ENCODE peak calls at places on chromosomes 6 and 20, in five cellular contexts. D, J, U, S and A are unnamed samples.

GRCh38 chr6:167532410-167533294 is 207.8 kb downstream of the TTLL2 start:
- DNase-seq in D (no peak), J (no peak), U (no peak), S (no peak), A (no peak)

GRCh38 chr20:37526839-37527637 is 638 bp downstream of the BLCAP start:
- DNase-seq in D (peak), J (peak), U (peak), S (no peak), A (peak)

GRCh38 chr20:62936996-62937352 is 973 bp upstream of the GID8 start:
- DNase-seq in D (no peak), J (no peak), U (no peak), S (no peak), A (no peak)

GRCh38 chr20:19519461-19519860 is 238.6 kb upstream of the RIN2 start:
- DNase-seq in D (no peak), J (no peak), U (no peak), S (no peak), A (no peak)

GRCh38 chr6:12504325-12504966 is 212.1 kb upstream of the PHACTR1 start:
- DNase-seq in D (peak), J (no peak), U (no peak), S (no peak), A (peak)

GRCh38 chr6:163212123-163212522 is 202.4 kb upstream of the QKI start:
- DNase-seq in D (no peak), J (no peak), U (no peak), S (no peak), A (no peak)

GRCh38 chr6:10453596-10453995 is 38.7 kb upstream of the TFAP2A start:
- DNase-seq in D (no peak), J (no peak), U (no peak), S (no peak), A (no peak)

GRCh38 chr20:35601021-35601973 is 14.3 kb upstream of the SPAG4 start:
- DNase-seq in D (peak), J (peak), U (peak), S (peak), A (peak)

GRCh38 chr6:71544028-71544427 is 255.4 kb downstream of the OGFRL1 start:
- DNase-seq in D (no peak), J (no peak), U (no peak), S (no peak), A (no peak)

GRCh38 chr20:9256359-9256758 is 187.5 kb downstream of the PLCB4 start:
- DNase-seq in D (no peak), J (no peak), U (no peak), S (no peak), A (no peak)

GRCh38 chr20:33863440-33864323 is 52.5 kb downstream of the CHMP4B start:
- DNase-seq in D (peak), J (no peak), U (no peak), S (no peak), A (no peak)

GRCh38 chr6:67888886-67889681 is 746.0 kb upstream of the ADGRB3 start:
- DNase-seq in D (no peak), J (no peak), U (no peak), S (no peak), A (no peak)

GRCh38 chr6:106476326-106477105 is 116.0 kb downstream of the CRYBG1 start:
- DNase-seq in D (no peak), J (no peak), U (no peak), S (no peak), A (no peak)

GRCh38 chr6:13478525-13478962 is 8.9 kb downstream of the GFOD1 start:
- DNase-seq in D (no peak), J (no peak), U (no peak), S (no peak), A (no peak)

GRCh38 chr20:61321481-61321880 is 69.4 kb downstream of the CDH4 start:
- DNase-seq in D (no peak), J (no peak), U (no peak), S (no peak), A (no peak)

GRCh38 chr20:34111057-34111711 is 859 bp downstream of the EIF2S2 start:
- DNase-seq in D (peak), J (no peak), U (no peak), S (no peak), A (no peak)

GRCh38 chr6:70257874-70258273 is 45.0 kb downstream of the COL9A1 start:
- DNase-seq in D (no peak), J (no peak), U (no peak), S (no peak), A (no peak)

GRCh38 chr6:22925920-22926587 is 356.7 kb downstream of the HDGFL1 start:
- DNase-seq in D (no peak), J (no peak), U (no peak), S (no peak), A (no peak)

GRCh38 chr20:45934046-45934586 is 367 bp upstream of the PCIF1 start:
- DNase-seq in D (peak), J (peak), U (peak), S (no peak), A (peak)

GRCh38 chr20:50673146-50673830 is 18.1 kb downstream of the RIPOR3 start:
- DNase-seq in D (peak), J (peak), U (no peak), S (no peak), A (no peak)

GRCh38 chr20:64177787-64178186 is 13.5 kb downstream of the MYT1 start:
- DNase-seq in D (no peak), J (no peak), U (no peak), S (no peak), A (no peak)

GRCh38 chr6:72642435-72642834 is 20.6 kb downstream of the KCNQ5 start:
- DNase-seq in D (no peak), J (no peak), U (no peak), S (no peak), A (no peak)

GRCh38 chr20:63552481-63553249 is 1.3 kb upstream of the FNDC11 start:
- DNase-seq in D (no peak), J (no peak), U (no peak), S (no peak), A (no peak)

GRCh38 chr6:69179681-69180080 is 544.6 kb downstream of the ADGRB3 start:
- DNase-seq in D (no peak), J (no peak), U (no peak), S (no peak), A (no peak)

DNA sequence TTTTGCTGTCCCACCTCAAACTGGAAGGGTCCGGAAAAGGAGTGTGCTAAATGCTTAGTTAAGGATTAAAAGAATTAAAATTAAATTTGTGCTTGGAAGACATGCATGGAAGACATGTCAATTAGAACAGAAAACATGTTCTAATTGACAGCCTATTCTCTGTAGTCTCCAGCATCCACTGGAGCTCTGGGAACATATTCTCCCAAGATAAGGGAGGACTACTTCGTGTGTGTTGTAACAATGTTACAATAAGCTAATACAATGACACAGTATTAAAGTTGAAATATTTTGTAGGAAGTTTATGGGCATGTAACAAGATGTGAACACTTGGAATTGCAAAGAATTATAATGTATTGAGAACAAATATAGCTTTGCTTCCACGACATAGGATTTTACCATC is 567.4 kb upstream of the CITED2 start:
- DNase-seq in D (no peak), J (no peak), U (no peak), S (no peak), A (no peak)
- H3K27ac ChIP-seq in D (no peak), J (no peak), U (no peak), S (no peak), A (no peak)

GRCh38 chr6:111382476-111383294 is 100.3 kb downstream of the REV3L start:
- DNase-seq in D (no peak), J (no peak), U (no peak), S (no peak), A (no peak)
- H3K4me3 ChIP-seq in D (no peak), J (no peak), U (no peak), S (no peak), A (no peak)

GRCh38 chr6:3013901-3014674 is 14.4 kb downstream of the NQO2 start:
- DNase-seq in D (no peak), J (no peak), U (no peak), S (no peak), A (no peak)
- TF ChIP-seq POLR2A in D (no peak), J (no peak), U (no peak), S (no peak), A (no peak)

GRCh38 chr20:22384978-22385377 is 199.4 kb downstream of the FOXA2 start:
- DNase-seq in D (no peak), J (no peak), U (no peak), S (no peak), A (no peak)

GRCh38 chr20:22385602-22386299 is 198.6 kb downstream of the FOXA2 start:
- DNase-seq in D (no peak), J (peak), U (no peak), S (no peak), A (no peak)

GRCh38 chr20:22382742-22383141 is 201.6 kb downstream of the FOXA2 start:
- DNase-seq in D (no peak), J (no peak), U (no peak), S (no peak), A (no peak)

GRCh38 chr20:22381812-22382416 is 202.5 kb downstream of the FOXA2 start:
- DNase-seq in D (no peak), J (no peak), U (no peak), S (no peak), A (no peak)

DNA sequence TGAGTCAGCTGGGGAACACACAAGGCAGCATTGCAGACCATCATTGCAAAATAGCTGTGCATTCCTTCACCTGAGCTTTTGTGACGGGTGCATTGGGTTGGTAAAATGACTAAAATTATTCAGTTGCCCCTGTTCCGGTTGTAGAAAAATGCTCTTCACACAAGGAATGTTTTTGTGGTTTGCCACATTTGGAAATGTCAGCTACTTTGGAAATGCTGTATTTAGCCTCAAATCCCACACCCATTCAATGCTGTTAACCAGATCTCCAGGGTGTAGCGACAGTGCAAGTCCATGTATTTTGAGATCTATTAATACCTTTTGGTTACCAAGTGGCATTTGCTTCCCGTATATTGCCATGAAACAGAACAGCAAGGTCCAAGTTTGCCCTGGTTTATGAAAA is 201.2 kb downstream of the FOXA2 start:
- DNase-seq in D (no peak), J (no peak), U (no peak), S (no peak), A (no peak)
- H3K27ac ChIP-seq in D (no peak), J (no peak), U (no peak), S (no peak), A (no peak)

GRCh38 chr6:52993461-52993860 is 1.6 kb downstream of the GSTA4 start:
- DNase-seq in D (no peak), J (no peak), U (no peak), S (no peak), A (no peak)
- H3K4me3 ChIP-seq in D (peak), J (peak), U (peak), S (peak), A (no peak)

DNA sequence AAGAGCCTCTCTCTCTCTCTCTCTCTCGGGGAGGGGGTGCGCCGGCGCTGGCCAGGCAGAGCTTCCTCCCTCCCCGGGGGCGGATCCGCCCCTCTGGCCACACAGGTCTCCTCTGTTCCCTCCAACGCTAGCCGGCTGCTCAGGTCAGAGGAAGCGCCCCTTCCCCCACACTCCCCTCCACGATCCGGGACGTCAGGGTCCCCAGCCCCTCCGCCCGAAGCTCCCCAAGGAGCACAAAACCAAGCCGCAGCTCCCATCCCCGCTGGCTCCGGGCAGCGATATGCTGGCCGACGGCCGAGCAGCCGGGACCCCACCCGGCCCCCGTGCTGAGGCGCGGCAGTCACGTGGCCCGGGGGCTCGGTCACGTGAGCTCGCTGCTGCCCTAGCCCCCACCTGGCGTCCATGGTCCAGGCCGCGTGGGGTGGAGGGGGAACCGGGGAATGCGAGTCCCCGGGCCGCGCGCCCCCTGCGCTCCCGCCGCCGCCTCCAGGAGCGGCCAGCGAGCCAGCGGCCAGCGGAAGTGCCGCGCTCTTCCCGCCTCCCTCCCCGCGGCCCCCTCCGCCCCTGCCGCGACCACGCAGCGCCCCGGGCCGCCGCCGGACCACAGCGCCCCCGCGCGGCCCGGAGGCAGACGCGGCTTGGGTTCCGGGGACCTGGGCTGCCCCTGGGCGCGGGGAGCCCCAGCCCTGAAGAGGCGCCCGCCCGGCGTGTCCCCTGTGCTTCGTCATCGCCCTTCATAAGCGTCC is at the start of gene SLC35B2:
- DNase-seq in D (peak), J (peak), U (peak), S (peak), A (peak)
- TF ChIP-seq POLR2A in D (peak), J (no peak), U (no peak), S (peak), A (peak)

DNA sequence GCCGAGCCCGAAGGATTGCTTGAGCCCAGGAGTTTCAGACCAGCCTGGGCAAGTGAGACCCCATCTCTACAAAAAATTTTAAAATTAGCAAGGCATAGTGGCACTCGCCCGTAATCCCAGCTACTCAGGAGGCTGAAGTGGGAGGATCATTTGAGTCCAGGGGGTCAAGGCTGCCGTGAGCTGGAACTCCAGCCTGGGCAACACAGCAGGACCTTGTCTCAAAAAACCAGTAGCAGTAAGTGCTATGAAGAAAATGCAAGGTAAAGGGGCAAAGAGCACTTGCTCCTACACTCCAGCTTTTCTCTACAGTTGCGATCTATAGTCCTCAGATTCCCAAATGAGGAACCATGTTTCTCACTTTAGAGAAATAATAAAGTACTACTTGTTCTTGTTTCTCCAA is 1.8 kb upstream of the DDX39B start:
- DNase-seq in D (no peak), J (no peak), U (no peak), S (no peak), A (no peak)
- H3K27ac ChIP-seq in D (peak), J (no peak), U (no peak), S (no peak), A (no peak)

GRCh38 chr20:17873410-17874270 is 95.0 kb downstream of the SNX5 start:
- DNase-seq in D (peak), J (peak), U (peak), S (peak), A (peak)
- H3K4me3 ChIP-seq in D (no peak), J (no peak), U (peak), S (peak), A (no peak)

DNA sequence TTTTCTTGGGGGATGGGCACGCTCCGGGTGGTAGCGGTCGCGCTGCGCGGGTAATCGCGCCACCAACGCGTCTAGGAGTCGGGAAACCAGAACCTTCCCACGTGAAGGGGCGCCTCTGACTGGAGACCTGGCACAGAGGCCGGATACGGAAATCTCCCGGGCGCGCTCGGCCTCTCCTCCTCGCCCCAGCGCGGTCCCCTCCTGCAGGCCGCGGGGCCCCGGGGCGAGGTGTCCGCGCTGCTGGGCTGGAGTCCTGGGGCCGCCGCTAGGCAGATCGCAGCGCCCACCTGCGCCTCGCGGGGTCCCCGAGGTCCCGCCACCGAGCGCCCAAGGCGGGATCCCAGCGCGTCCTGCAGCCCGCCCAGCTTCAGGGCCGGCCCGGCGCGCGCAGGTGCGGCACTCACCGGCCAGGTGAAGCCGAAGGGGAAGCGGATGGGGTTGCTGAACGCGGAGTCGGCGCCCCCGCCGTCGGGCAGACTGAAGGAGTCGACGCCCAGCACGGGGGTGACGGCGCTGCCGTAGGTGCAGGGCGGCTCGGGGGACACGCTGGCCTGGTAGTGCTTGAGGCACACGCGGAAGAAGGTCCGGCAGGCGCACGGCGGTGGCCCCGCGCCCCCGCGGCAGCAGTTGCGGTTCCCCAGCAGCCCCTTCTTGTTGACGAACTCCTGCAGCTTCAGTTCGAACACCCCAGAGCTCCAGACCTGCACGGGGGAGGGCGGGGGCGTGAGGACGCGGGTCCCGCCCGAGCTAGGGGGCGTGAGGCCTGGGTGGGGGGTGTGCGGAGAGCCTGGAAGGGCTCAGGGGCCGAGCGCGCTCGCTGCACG is 1.6 kb downstream of the DLL1 start:
- DNase-seq in D (no peak), J (no peak), U (no peak), S (no peak), A (peak)
- TF ChIP-seq POLR2A in D (no peak), J (no peak), U (no peak), S (no peak), A (no peak)